ENCODE peak calls at places on chromosomes 5 and 9, in five cellular contexts. One of them, this sample, is unnamed.

GRCh38 chr9:87725356-87725899 is 491 bp upstream of the CTSL start:
- DNase-seq in IMR-90: peak
- DNase-seq in dorsolateral prefrontal cortex: peak
- DNase-seq in effector memory CD4-positive, alpha-beta T cell: no peak
- DNase-seq in lower lobe of right lung: no peak
- DNase-seq in this sample: no peak

GRCh38 chr9:94135222-94135621 is 51.0 kb downstream of the PTPDC1 start:
- DNase-seq in IMR-90: peak
- DNase-seq in effector memory CD4-positive, alpha-beta T cell: no peak
- DNase-seq in dorsolateral prefrontal cortex: no peak
- DNase-seq in lower lobe of right lung: no peak
- DNase-seq in this sample: peak

GRCh38 chr9:2933165-2934095 is 89.5 kb upstream of the PUM3 start:
- DNase-seq in IMR-90: no peak
- DNase-seq in dorsolateral prefrontal cortex: no peak
- DNase-seq in effector memory CD4-positive, alpha-beta T cell: no peak
- DNase-seq in lower lobe of right lung: peak
- DNase-seq in this sample: no peak

GRCh38 chr5:135393691-135394090 is 5.3 kb downstream of the MACROH2A1 start:
- DNase-seq in dorsolateral prefrontal cortex: no peak
- DNase-seq in lower lobe of right lung: no peak
- DNase-seq in IMR-90: peak
- DNase-seq in effector memory CD4-positive, alpha-beta T cell: no peak
- DNase-seq in this sample: peak

GRCh38 chr9:137606005-137606601 is 617 bp downstream of the ARRDC1 start:
- DNase-seq in lower lobe of right lung: peak
- DNase-seq in dorsolateral prefrontal cortex: no peak
- DNase-seq in IMR-90: no peak
- DNase-seq in effector memory CD4-positive, alpha-beta T cell: no peak
- DNase-seq in this sample: no peak

GRCh38 chr5:8993031-8993430 is 552.8 kb downstream of the SEMA5A start:
- DNase-seq in dorsolateral prefrontal cortex: no peak
- DNase-seq in IMR-90: no peak
- DNase-seq in effector memory CD4-positive, alpha-beta T cell: no peak
- DNase-seq in lower lobe of right lung: no peak
- DNase-seq in this sample: no peak

GRCh38 chr5:34957299-34957698 is 27.9 kb downstream of the DNAJC21 start:
- DNase-seq in dorsolateral prefrontal cortex: no peak
- DNase-seq in effector memory CD4-positive, alpha-beta T cell: no peak
- DNase-seq in IMR-90: peak
- DNase-seq in lower lobe of right lung: no peak
- DNase-seq in this sample: no peak

GRCh38 chr5:132387649-132388117 is 18.2 kb downstream of the SLC22A5 start:
- DNase-seq in lower lobe of right lung: peak
- DNase-seq in effector memory CD4-positive, alpha-beta T cell: no peak
- DNase-seq in dorsolateral prefrontal cortex: no peak
- DNase-seq in IMR-90: peak
- DNase-seq in this sample: peak

GRCh38 chr5:120463991-120464626 is at the start of gene PRR16:
- DNase-seq in effector memory CD4-positive, alpha-beta T cell: no peak
- DNase-seq in lower lobe of right lung: no peak
- DNase-seq in dorsolateral prefrontal cortex: peak
- DNase-seq in IMR-90: peak
- DNase-seq in this sample: no peak

GRCh38 chr5:6714221-6715041 is 1.2 kb downstream of the TENT4A start:
- DNase-seq in effector memory CD4-positive, alpha-beta T cell: no peak
- DNase-seq in IMR-90: no peak
- DNase-seq in lower lobe of right lung: peak
- DNase-seq in dorsolateral prefrontal cortex: no peak
- DNase-seq in this sample: no peak

GRCh38 chr9:129336601-129337286 is 158.7 kb upstream of the IER5L start:
- DNase-seq in effector memory CD4-positive, alpha-beta T cell: no peak
- DNase-seq in lower lobe of right lung: peak
- DNase-seq in dorsolateral prefrontal cortex: peak
- DNase-seq in IMR-90: peak
- DNase-seq in this sample: no peak

GRCh38 chr5:15798006-15798405 is 298.0 kb downstream of the FBXL7 start:
- DNase-seq in effector memory CD4-positive, alpha-beta T cell: no peak
- DNase-seq in lower lobe of right lung: no peak
- DNase-seq in IMR-90: no peak
- DNase-seq in dorsolateral prefrontal cortex: no peak
- DNase-seq in this sample: no peak

GRCh38 chr5:137269297-137269696 is 229.8 kb downstream of the SPOCK1 start:
- DNase-seq in lower lobe of right lung: no peak
- DNase-seq in IMR-90: no peak
- DNase-seq in dorsolateral prefrontal cortex: no peak
- DNase-seq in effector memory CD4-positive, alpha-beta T cell: no peak
- DNase-seq in this sample: no peak

GRCh38 chr5:122099060-122099790 is 21.2 kb upstream of the LOX start:
- DNase-seq in dorsolateral prefrontal cortex: no peak
- DNase-seq in lower lobe of right lung: no peak
- DNase-seq in IMR-90: peak
- DNase-seq in effector memory CD4-positive, alpha-beta T cell: no peak
- DNase-seq in this sample: no peak

GRCh38 chr9:99103909-99104458 is 929 bp upstream of the TGFBR1 start:
- DNase-seq in lower lobe of right lung: no peak
- DNase-seq in dorsolateral prefrontal cortex: peak
- DNase-seq in IMR-90: peak
- DNase-seq in effector memory CD4-positive, alpha-beta T cell: no peak
- DNase-seq in this sample: no peak

GRCh38 chr5:161288071-161288470 is 258.5 kb downstream of the GABRB2 start:
- DNase-seq in dorsolateral prefrontal cortex: no peak
- DNase-seq in effector memory CD4-positive, alpha-beta T cell: no peak
- DNase-seq in lower lobe of right lung: no peak
- DNase-seq in IMR-90: no peak
- DNase-seq in this sample: no peak

GRCh38 chr9:93886911-93887310 is 68.2 kb downstream of the BARX1 start:
- DNase-seq in lower lobe of right lung: no peak
- DNase-seq in effector memory CD4-positive, alpha-beta T cell: no peak
- DNase-seq in IMR-90: no peak
- DNase-seq in dorsolateral prefrontal cortex: no peak
- DNase-seq in this sample: no peak

GRCh38 chr9:133477992-133478850 is 678 bp downstream of the SLC2A6 start:
- DNase-seq in lower lobe of right lung: peak
- DNase-seq in effector memory CD4-positive, alpha-beta T cell: no peak
- DNase-seq in dorsolateral prefrontal cortex: no peak
- DNase-seq in IMR-90: peak
- DNase-seq in this sample: no peak

GRCh38 chr5:101437341-101437740 is 534.3 kb upstream of the ST8SIA4 start:
- DNase-seq in effector memory CD4-positive, alpha-beta T cell: no peak
- DNase-seq in dorsolateral prefrontal cortex: no peak
- DNase-seq in lower lobe of right lung: no peak
- DNase-seq in IMR-90: no peak
- DNase-seq in this sample: no peak

GRCh38 chr9:108702681-108703080 is 153.1 kb downstream of the ACTL7B start:
- DNase-seq in lower lobe of right lung: no peak
- DNase-seq in effector memory CD4-positive, alpha-beta T cell: no peak
- DNase-seq in IMR-90: no peak
- DNase-seq in dorsolateral prefrontal cortex: no peak
- DNase-seq in this sample: no peak

GRCh38 chr9:96004384-96004783 is 128.9 kb downstream of the ERCC6L2 start:
- DNase-seq in effector memory CD4-positive, alpha-beta T cell: no peak
- DNase-seq in dorsolateral prefrontal cortex: no peak
- DNase-seq in lower lobe of right lung: no peak
- DNase-seq in IMR-90: no peak
- DNase-seq in this sample: no peak

DNA sequence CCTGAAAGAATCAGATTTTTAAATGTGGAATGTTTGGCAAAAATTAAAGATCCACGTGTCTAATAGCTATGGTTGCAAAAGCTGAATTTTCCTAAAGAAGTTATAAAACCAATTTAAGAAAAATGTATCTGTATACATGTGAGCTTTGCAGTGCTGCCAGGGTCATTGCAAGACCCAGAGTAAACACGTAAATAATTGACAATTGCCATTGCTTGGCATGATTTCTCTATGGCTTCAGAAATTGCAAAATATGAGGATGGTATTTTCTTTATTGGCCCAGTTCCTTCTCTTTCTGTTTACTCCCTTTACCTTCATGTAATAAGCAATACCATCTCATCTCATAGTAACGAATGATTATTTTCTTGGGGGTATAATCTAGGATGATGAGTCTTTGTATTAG is 123.9 kb downstream of the ERCC6L2 start:
- DNase-seq in effector memory CD4-positive, alpha-beta T cell: no peak
- DNase-seq in dorsolateral prefrontal cortex: no peak
- DNase-seq in lower lobe of right lung: no peak
- DNase-seq in IMR-90: no peak
- DNase-seq in this sample: no peak
- H3K27ac ChIP-seq in effector memory CD4-positive, alpha-beta T cell: no peak
- H3K27ac ChIP-seq in dorsolateral prefrontal cortex: no peak
- H3K27ac ChIP-seq in lower lobe of right lung: no peak
- H3K27ac ChIP-seq in IMR-90: no peak
- H3K27ac ChIP-seq in this sample: no peak

GRCh38 chr5:56029457-56029856 is 34.7 kb upstream of the IL6ST start:
- DNase-seq in IMR-90: no peak
- DNase-seq in lower lobe of right lung: no peak
- DNase-seq in effector memory CD4-positive, alpha-beta T cell: no peak
- DNase-seq in dorsolateral prefrontal cortex: no peak
- DNase-seq in this sample: no peak
- H3K4me3 ChIP-seq in IMR-90: no peak
- H3K4me3 ChIP-seq in lower lobe of right lung: no peak
- H3K4me3 ChIP-seq in effector memory CD4-positive, alpha-beta T cell: no peak
- H3K4me3 ChIP-seq in dorsolateral prefrontal cortex: no peak
- H3K4me3 ChIP-seq in this sample: no peak

GRCh38 chr5:63958654-63959053 is 3.6 kb downstream of the HTR1A start:
- DNase-seq in dorsolateral prefrontal cortex: no peak
- DNase-seq in lower lobe of right lung: no peak
- DNase-seq in IMR-90: no peak
- DNase-seq in effector memory CD4-positive, alpha-beta T cell: no peak
- DNase-seq in this sample: no peak
- H3K27ac ChIP-seq in dorsolateral prefrontal cortex: peak
- H3K27ac ChIP-seq in lower lobe of right lung: no peak
- H3K27ac ChIP-seq in IMR-90: no peak
- H3K27ac ChIP-seq in effector memory CD4-positive, alpha-beta T cell: no peak
- H3K27ac ChIP-seq in this sample: no peak

GRCh38 chr5:177131711-177132503 is 1.7 kb upstream of the NSD1 start:
- DNase-seq in IMR-90: no peak
- DNase-seq in lower lobe of right lung: peak
- DNase-seq in effector memory CD4-positive, alpha-beta T cell: no peak
- DNase-seq in dorsolateral prefrontal cortex: no peak
- DNase-seq in this sample: no peak
- H3K4me3 ChIP-seq in IMR-90: no peak
- H3K4me3 ChIP-seq in lower lobe of right lung: peak
- H3K4me3 ChIP-seq in effector memory CD4-positive, alpha-beta T cell: no peak
- H3K4me3 ChIP-seq in dorsolateral prefrontal cortex: peak
- H3K4me3 ChIP-seq in this sample: no peak

This sample was measured in AG04450.